ENCODE peak calls at places on chromosomes 3 and 15, in five cellular contexts. T, M, C, P and R are unnamed samples.

GRCh38 chr15:62975515-62975914 is 67.0 kb upstream of the TPM1 start:
- DNase-seq in M (no peak), T (no peak), C (no peak), P (no peak), R (no peak)

GRCh38 chr3:75737831-75738493 is 47.4 kb downstream of the ZNF717 start:
- DNase-seq in P (no peak), T (no peak), C (no peak), M (no peak), R (no peak)

GRCh38 chr3:78974181-78974770 is 793.5 kb downstream of the ROBO1 start:
- DNase-seq in C (peak), M (no peak), P (no peak), T (no peak), R (no peak)

GRCh38 chr3:52829906-52830463 is 487 bp downstream of the ITIH4 start:
- DNase-seq in T (no peak), M (no peak), C (no peak), P (no peak), R (no peak)

GRCh38 chr3:86269364-86270155 is 721.4 kb downstream of the VGLL3 start:
- DNase-seq in C (no peak), M (no peak), T (no peak), P (no peak), R (no peak)

GRCh38 chr3:131849640-131850039 is 185.2 kb downstream of the CPNE4 start:
- DNase-seq in P (no peak), T (no peak), M (no peak), C (no peak), R (no peak)

GRCh38 chr3:45350643-45351042 is 37.7 kb upstream of the LARS2 start:
- DNase-seq in M (no peak), C (no peak), T (no peak), P (no peak), R (no peak)

GRCh38 chr15:28086175-28086703 is 12.9 kb downstream of the OCA2 start:
- DNase-seq in T (no peak), M (peak), P (peak), C (no peak), R (peak)

GRCh38 chr15:54017911-54018310 is 39.7 kb downstream of the UNC13C start:
- DNase-seq in C (no peak), M (no peak), P (no peak), T (no peak), R (no peak)

GRCh38 chr15:67968564-67969440 is 85.3 kb upstream of the PIAS1 start:
- DNase-seq in T (no peak), C (no peak), M (no peak), P (no peak), R (no peak)

GRCh38 chr3:51796859-51797258 is 17.8 kb upstream of the IQCF6 start:
- DNase-seq in M (no peak), T (no peak), P (no peak), C (no peak), R (no peak)

GRCh38 chr3:48997102-48997637 is 7.1 kb downstream of the P4HTM start:
- DNase-seq in C (no peak), M (no peak), T (no peak), P (no peak), R (no peak)

GRCh38 chr3:51953445-51953844 is 1.7 kb upstream of the GPR62 start:
- DNase-seq in P (no peak), C (peak), M (no peak), T (no peak), R (no peak)

GRCh38 chr3:137992592-137992991 is 17.4 kb upstream of the CLDN18 start:
- DNase-seq in M (no peak), C (no peak), T (no peak), P (no peak), R (no peak)

GRCh38 chr3:160413613-160414248 is 14.3 kb downstream of the SMC4 start:
- DNase-seq in C (peak), P (peak), T (no peak), M (peak), R (peak)

GRCh38 chr15:74179983-74180688 is 6.6 kb downstream of the ISLR start:
- DNase-seq in M (no peak), T (no peak), C (peak), P (no peak), R (no peak)

GRCh38 chr15:65069779-65070546 is 2.2 kb upstream of the RASL12 start:
- DNase-seq in M (no peak), T (no peak), P (no peak), C (no peak), R (no peak)

GRCh38 chr15:61087601-61088000 is 141.5 kb downstream of the RORA start:
- DNase-seq in M (no peak), T (no peak), P (no peak), C (no peak), R (no peak)

GRCh38 chr15:36972704-36973103 is 127.6 kb downstream of the MEIS2 start:
- DNase-seq in P (no peak), M (no peak), T (no peak), C (no peak), R (no peak)

GRCh38 chr3:34108976-34109375 is 310.5 kb downstream of the PDCD6IP start:
- DNase-seq in C (no peak), M (no peak), T (no peak), P (peak), R (no peak)

GRCh38 chr3:63557912-63558311 is 94.6 kb upstream of the SNTN start:
- DNase-seq in M (no peak), C (no peak), P (no peak), T (no peak), R (no peak)

GRCh38 chr3:64382171-64382570 is 156.9 kb upstream of the PRICKLE2 start:
- DNase-seq in P (no peak), C (no peak), M (no peak), T (no peak), R (no peak)

GRCh38 chr15:64430000-64430735 is 30.2 kb upstream of the ZNF609 start:
- DNase-seq in C (peak), T (no peak), P (no peak), M (peak), R (no peak)

GRCh38 chr3:182384182-182384581 is 409.1 kb upstream of the ATP11B start:
- DNase-seq in T (no peak), C (no peak), P (peak), M (no peak), R (no peak)

GRCh38 chr15:84859143-84859542 is 25.3 kb upstream of the SLC28A1 start:
- DNase-seq in P (no peak), M (no peak), C (no peak), T (no peak), R (no peak)

GRCh38 chr3:168579010-168579409 is 483.3 kb upstream of the GOLIM4 start:
- DNase-seq in C (no peak), T (no peak), M (no peak), P (no peak), R (no peak)

GRCh38 chr3:121663171-121663847 is 2.6 kb upstream of the HCLS1 start:
- DNase-seq in C (no peak), P (no peak), M (no peak), T (no peak), R (no peak)

GRCh38 chr3:13143381-13144004 is 70.3 kb upstream of the IQSEC1 start:
- DNase-seq in C (no peak), M (no peak), T (peak), P (no peak), R (no peak)

GRCh38 chr3:110686691-110687090 is 384.9 kb upstream of the NECTIN3 start:
- DNase-seq in C (no peak), M (no peak), T (no peak), P (no peak), R (no peak)

GRCh38 chr3:69149586-69149985 is 27.2 kb upstream of the LMOD3 start:
- DNase-seq in T (no peak), P (no peak), C (no peak), M (no peak), R (no peak)

GRCh38 chr3:74789111-74789510 is 174.7 kb upstream of the CNTN3 start:
- DNase-seq in T (no peak), C (peak), M (no peak), P (no peak), R (no peak)

GRCh38 chr3:114454592-114455251 is 160.9 kb downstream of the TIGIT start:
- DNase-seq in C (no peak), T (no peak), M (no peak), P (peak), R (no peak)

GRCh38 chr3:144341461-144341860 is 369.8 kb downstream of the DIPK2A start:
- DNase-seq in T (no peak), P (no peak), M (no peak), C (no peak), R (no peak)

GRCh38 chr3:74426571-74426970 is 187.9 kb downstream of the CNTN3 start:
- DNase-seq in T (no peak), P (no peak), M (no peak), C (peak), R (no peak)

GRCh38 chr15:61227269-61228024 is 1.7 kb downstream of the RORA start:
- DNase-seq in T (no peak), M (no peak), P (no peak), C (peak), R (peak)

GRCh38 chr3:20041197-20041780 is 1.0 kb downstream of the KAT2B start:
- DNase-seq in C (peak), M (peak), P (peak), T (peak), R (peak)

GRCh38 chr3:114745322-114746240 is 401.5 kb downstream of the ZBTB20 start:
- DNase-seq in P (no peak), M (no peak), C (peak), T (no peak), R (no peak)

GRCh38 chr15:94602771-94603474 is 371.6 kb downstream of the MCTP2 start:
- DNase-seq in T (no peak), C (no peak), P (no peak), M (no peak), R (no peak)

DNA sequence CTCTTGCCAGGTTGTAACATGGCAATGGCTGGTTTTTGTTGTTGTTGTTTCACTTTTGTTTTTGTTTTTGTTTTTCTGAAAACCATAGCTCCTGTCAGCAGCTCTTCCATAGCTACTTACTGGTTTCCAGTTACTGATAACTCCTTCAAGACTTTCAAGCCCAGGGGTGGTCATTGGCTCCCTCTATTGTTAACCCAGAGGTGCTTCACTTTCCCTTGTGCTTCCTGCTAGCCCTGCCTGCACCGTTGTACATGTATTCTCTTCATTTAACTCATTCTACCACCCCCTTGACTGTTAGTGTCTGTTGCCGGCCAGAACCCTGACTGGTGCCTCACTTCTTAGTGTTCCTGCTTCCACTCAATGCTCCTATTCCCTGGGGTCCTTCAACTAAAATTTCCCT is 4.2 kb upstream of the TRAT1 start:
- DNase-seq in P (peak), C (no peak), T (no peak), M (peak), R (peak)
- TF ChIP-seq CTCF in P (peak), C (no peak), T (no peak), M (peak), R (no peak)

GRCh38 chr3:9249273-9250192 is at the start of gene SRGAP3:
- DNase-seq in M (peak), T (peak), P (peak), C (peak), R (peak)

GRCh38 chr3:9251055-9251786 is 1.8 kb upstream of the SRGAP3 start:
- DNase-seq in M (no peak), C (no peak), P (no peak), T (peak), R (no peak)

GRCh38 chr3:9248232-9249191 is 934 bp downstream of the SRGAP3 start:
- DNase-seq in P (no peak), M (peak), C (no peak), T (peak), R (no peak)

GRCh38 chr3:9247361-9248231 is 1.9 kb downstream of the SRGAP3 start:
- DNase-seq in C (no peak), P (no peak), T (peak), M (no peak), R (no peak)

GRCh38 chr3:9250236-9250635 is 790 bp upstream of the SRGAP3 start:
- DNase-seq in T (peak), C (no peak), M (no peak), P (no peak), R (no peak)
- TF ChIP-seq CTCF in T (no peak), C (no peak), M (no peak), P (no peak), R (no peak)

GRCh38 chr3:54954019-54954418 is 26.2 kb upstream of the LRTM1 start:
- DNase-seq in T (no peak), M (no peak), C (peak), P (no peak), R (no peak)
- TF ChIP-seq CTCF in T (no peak), M (no peak), C (peak), P (no peak), R (no peak)

DNA sequence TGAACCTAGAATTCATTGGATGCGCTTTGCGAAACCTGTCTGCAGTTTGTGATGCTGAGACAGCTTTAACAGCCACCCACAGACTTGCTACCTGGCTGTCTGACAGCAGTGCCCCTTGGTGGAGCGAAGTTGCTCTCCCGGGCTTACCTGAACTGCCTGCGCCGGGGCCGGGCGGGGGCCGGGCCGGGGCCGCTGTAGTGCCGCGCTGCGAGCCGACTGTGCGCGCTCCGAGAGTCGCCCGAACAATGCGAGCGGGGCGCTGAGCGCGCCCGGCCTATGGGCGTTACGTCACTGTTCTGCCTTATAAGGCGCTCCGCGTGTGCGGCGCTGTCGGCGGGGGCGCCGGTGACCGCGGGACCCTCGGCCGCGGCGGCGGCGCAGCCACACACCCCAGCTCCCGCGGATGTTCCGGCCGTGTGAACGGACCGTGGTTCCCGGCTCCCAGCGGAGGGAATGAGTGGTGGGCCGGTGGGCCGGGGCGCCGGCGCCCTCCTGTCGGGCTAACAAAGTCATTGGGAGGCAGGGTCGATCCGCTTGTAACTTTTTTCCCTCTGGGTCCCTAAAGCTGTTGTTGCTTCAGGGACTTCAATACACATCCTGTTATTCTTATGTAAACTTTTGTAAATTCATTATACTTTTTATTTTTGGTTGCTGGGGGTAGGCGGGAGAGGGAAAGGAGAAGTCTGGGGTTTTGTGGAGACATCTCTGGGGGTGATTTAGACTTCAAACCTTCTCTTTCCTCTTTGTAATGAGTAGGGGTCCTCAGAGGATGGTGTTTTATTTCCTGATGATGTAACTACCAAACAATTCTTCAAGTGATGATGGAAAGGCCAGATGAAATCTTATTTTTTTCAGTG is 58.5 kb downstream of the CMSS1 start:
- DNase-seq in C (peak), P (no peak), T (peak), M (peak), R (peak)
- TF ChIP-seq CTCF in C (no peak), P (no peak), T (peak), M (no peak), R (no peak)

DNA sequence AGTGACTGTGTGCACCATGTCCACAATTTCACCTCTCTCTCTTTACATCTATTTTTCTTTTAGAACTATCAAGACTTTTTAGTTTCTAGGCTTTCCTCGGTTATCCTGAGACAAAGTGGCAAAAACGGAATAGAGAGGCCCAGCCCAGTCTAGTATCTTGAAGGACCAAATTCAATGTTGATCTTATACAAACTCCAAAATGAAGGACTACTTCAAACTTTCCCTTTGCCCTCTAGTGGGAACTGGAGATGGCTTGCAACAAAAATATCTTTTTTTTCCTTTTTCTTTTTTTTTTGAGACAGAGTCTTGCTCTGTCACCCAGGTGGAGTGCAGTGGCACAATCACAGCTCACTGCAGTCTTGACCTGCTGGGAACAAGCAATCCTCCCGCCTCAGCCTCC is 338.5 kb upstream of the UMPS start:
- DNase-seq in P (no peak), T (no peak), M (no peak), C (no peak), R (no peak)
- TF ChIP-seq CTCF in P (no peak), T (no peak), M (no peak), C (no peak), R (no peak)

GRCh38 chr3:149342413-149343340 is 9.2 kb upstream of the TM4SF18 start:
- DNase-seq in P (no peak), C (peak), M (no peak), T (no peak), R (no peak)

GRCh38 chr3:149340310-149340933 is 7.0 kb upstream of the TM4SF18 start:
- DNase-seq in P (no peak), C (peak), T (no peak), M (no peak), R (no peak)

GRCh38 chr3:149339931-149340309 is 6.5 kb upstream of the TM4SF18 start:
- DNase-seq in P (no peak), M (no peak), C (peak), T (peak), R (peak)

GRCh38 chr3:149343951-149344350 is 10.5 kb upstream of the TM4SF18 start:
- DNase-seq in C (no peak), T (no peak), P (peak), M (no peak), R (no peak)
- TF ChIP-seq CTCF in C (no peak), T (no peak), P (peak), M (no peak), R (peak)

GRCh38 chr3:156378871-156379270 is 176.0 kb downstream of the SSR3 start:
- DNase-seq in C (no peak), M (no peak), T (no peak), P (no peak), R (no peak)

GRCh38 chr3:156379327-156379726 is 175.6 kb downstream of the SSR3 start:
- DNase-seq in P (no peak), C (no peak), T (no peak), M (no peak), R (no peak)

GRCh38 chr3:156383433-156384025 is 171.4 kb downstream of the SSR3 start:
- DNase-seq in P (no peak), T (no peak), M (no peak), C (no peak), R (no peak)

GRCh38 chr3:156381253-156381652 is 173.7 kb downstream of the SSR3 start:
- DNase-seq in T (no peak), C (no peak), P (no peak), M (no peak), R (no peak)

DNA sequence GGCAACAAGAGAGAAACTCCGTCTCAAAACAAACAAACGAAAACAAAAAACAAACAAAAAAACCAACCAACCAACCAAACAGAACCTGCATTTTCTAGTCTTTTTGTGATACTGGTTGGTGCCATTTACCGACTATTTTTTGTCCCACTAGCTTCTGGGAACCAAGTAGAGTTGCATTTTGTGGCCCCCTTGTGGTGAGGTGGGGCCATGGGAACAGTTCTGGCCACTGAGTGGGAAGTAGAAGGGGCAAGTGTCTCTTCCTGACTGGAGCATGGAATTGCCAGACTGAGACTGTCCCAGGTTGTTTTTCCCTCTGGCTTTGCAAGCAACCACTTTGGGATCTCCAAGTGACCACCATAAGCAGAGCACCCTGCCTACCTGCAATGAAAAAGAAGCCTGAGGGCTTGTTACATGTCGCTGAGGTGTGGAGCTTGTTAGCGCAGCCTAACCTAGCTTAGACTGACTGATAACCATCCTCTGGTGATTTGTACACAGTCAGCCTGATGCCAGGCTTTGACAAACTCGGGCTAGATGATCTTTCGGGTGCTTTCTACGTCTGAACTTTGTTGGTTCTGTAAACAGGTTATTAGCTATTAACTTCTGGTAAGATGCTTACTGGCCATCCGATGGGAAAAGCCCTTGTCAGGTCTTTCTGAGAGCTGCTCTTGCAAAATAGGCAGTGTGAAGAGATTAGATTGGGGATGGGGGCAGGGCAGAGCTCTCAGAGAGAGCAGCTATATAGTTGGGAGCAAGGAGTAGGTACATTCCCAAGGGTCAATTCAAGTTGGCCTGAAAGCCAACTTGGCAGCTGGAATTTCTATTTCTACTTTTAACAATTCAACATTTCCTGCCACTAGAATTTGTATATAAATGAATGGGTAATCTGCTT is 172.2 kb downstream of the SSR3 start:
- DNase-seq in M (no peak), T (no peak), P (peak), C (peak), R (peak)
- TF ChIP-seq CTCF in M (no peak), T (no peak), P (peak), C (peak), R (peak)

DNA sequence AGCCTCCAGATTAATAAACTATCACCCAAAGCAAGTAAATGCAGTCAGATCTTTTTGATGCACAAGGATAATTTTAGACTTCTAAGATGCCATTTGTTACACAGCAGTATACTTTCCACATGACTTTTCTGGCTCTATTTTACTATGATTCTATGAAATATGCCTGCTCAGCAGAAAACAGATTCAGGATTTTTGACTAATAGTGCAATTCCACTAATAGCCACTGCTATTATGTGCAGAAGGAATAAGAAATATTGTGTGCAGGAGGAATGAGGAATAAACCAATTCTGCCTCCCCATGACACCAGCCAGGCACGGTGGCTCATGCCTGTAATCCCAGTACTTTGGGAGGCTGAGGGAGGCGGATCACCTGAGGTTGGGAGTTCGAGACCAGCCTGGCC is 11.5 kb upstream of the SPPL2A start:
- DNase-seq in T (no peak), P (no peak), M (no peak), C (no peak), R (no peak)
- TF ChIP-seq CTCF in T (no peak), P (no peak), M (no peak), C (no peak), R (no peak)